ENCODE peak calls at places on chromosome 7, in ten cellular contexts. P is HepG2, S is spleen, T is body of pancreas, O is esophagus squamous epithelium, E is A549, R is transverse colon, Y is heart left ventricle, K is stomach, N is adrenal gland. W is an unnamed sample.

GRCh38 chr7:154841731-154842331 is 161.1 kb downstream of the PAXIP1 start:
- DNase-seq in Y (no peak), E (no peak), T (no peak), S (no peak), R (no peak), O (no peak), K (peak), P (no peak), N (no peak), W (no peak)

GRCh38 chr7:74165867-74166593 is 8.1 kb upstream of the EIF4H start:
- DNase-seq in S (no peak), O (no peak), Y (no peak), T (no peak), K (no peak), R (no peak), E (no peak), P (no peak), N (no peak), W (no peak)

GRCh38 chr7:128891110-128891941 is 19.2 kb downstream of the KCP start:
- DNase-seq in E (no peak), T (no peak), R (no peak), S (peak), Y (no peak), P (no peak), N (no peak), K (no peak), O (no peak), W (no peak)

GRCh38 chr7:151117565-151117964 is 31.3 kb downstream of the AGAP3 start:
- DNase-seq in P (no peak), O (no peak), N (no peak), T (no peak), K (no peak), E (no peak), Y (no peak), R (no peak), S (no peak), W (no peak)

GRCh38 chr7:925601-926000 is 28.9 kb downstream of the ADAP1 start:
- DNase-seq in T (peak), S (peak), K (peak), O (no peak), R (peak), E (no peak), P (no peak), N (no peak), Y (peak), W (peak)

GRCh38 chr7:97016392-97017196 is 8.0 kb downstream of the DLX5 start:
- DNase-seq in E (peak), P (peak), R (no peak), T (no peak), K (no peak), Y (no peak), N (no peak), S (no peak), O (no peak), W (no peak)

GRCh38 chr7:102404005-102404861 is 8.1 kb downstream of the PRKRIP1 start:
- DNase-seq in R (peak), T (no peak), K (no peak), N (peak), Y (no peak), E (peak), P (peak), O (no peak), S (peak), W (no peak)

GRCh38 chr7:74657692-74658170 is at the start of gene GTF2I:
- DNase-seq in E (no peak), O (no peak), T (no peak), R (no peak), S (peak), K (peak), Y (no peak), P (no peak), N (no peak), W (peak)

GRCh38 chr7:128838981-128839731 is 8.9 kb downstream of the FLNC start:
- DNase-seq in R (no peak), N (no peak), Y (peak), P (no peak), K (no peak), T (no peak), O (no peak), S (no peak), E (no peak), W (no peak)

GRCh38 chr7:67738145-67738544 is 741.5 kb downstream of the TYW1 start:
- DNase-seq in Y (no peak), K (no peak), P (no peak), O (no peak), R (no peak), E (no peak), S (no peak), T (no peak), N (no peak), W (no peak)

GRCh38 chr7:43674559-43675436 is 54.5 kb downstream of the COA1 start:
- DNase-seq in N (no peak), E (peak), K (no peak), R (no peak), Y (no peak), O (no peak), S (no peak), P (peak), T (no peak), W (no peak)

GRCh38 chr7:28355553-28356319 is 56.6 kb upstream of the CREB5 start:
- DNase-seq in E (no peak), O (no peak), T (no peak), R (no peak), S (no peak), N (no peak), K (no peak), P (no peak), Y (no peak), W (no peak)

GRCh38 chr7:85600425-85600824 is 413.6 kb upstream of the SEMA3D start:
- DNase-seq in O (no peak), K (no peak), Y (no peak), T (no peak), P (no peak), N (no peak), R (no peak), E (no peak), S (no peak), W (no peak)

GRCh38 chr7:135758531-135758932 is 9.9 kb upstream of the FAM180A start:
- DNase-seq in R (no peak), P (no peak), O (no peak), Y (peak), K (no peak), T (no peak), N (peak), E (no peak), S (no peak), W (no peak)

GRCh38 chr7:44461387-44461786 is 29.1 kb downstream of the NUDCD3 start:
- DNase-seq in K (no peak), T (no peak), R (no peak), Y (no peak), S (no peak), O (no peak), E (no peak), N (no peak), P (no peak), W (no peak)

GRCh38 chr7:131722371-131722770 is 165.9 kb upstream of the PODXL start:
- DNase-seq in N (no peak), E (no peak), R (no peak), K (no peak), T (no peak), Y (no peak), S (no peak), P (no peak), O (no peak), W (no peak)

GRCh38 chr7:91397612-91398011 is 133.4 kb downstream of the FZD1 start:
- DNase-seq in R (no peak), S (no peak), O (no peak), E (no peak), K (no peak), N (no peak), P (no peak), Y (no peak), T (no peak), W (no peak)

GRCh38 chr7:86485842-86486241 is 157.9 kb upstream of the GRM3 start:
- DNase-seq in T (no peak), P (no peak), Y (no peak), R (no peak), K (no peak), E (no peak), O (no peak), S (no peak), N (no peak), W (no peak)

DNA sequence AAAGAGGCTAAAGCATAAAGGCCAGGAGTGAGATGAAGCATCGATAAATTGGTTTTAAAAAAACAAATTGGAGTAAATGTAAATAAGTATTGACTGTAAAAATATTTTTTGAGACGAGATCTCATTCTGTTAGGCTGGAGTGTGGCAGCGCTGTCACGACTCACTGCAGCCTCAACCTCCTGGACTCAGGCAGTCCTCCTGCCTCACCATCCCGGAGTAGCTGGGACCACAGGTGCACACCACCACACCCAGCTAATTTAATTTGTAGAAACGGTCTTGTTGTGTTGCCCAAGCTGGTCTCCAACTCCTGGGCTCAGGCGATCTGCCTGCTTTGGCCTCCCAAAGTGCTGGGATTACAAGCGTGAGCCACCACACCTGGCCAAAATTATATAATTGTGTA is 17.8 kb downstream of the HNRNPA2B1 start:
- DNase-seq in T (no peak), P (no peak), S (peak), K (no peak), R (no peak), N (no peak), Y (no peak), O (no peak), E (no peak), W (no peak)
- TF ChIP-seq POLR2A in T (no peak), P (peak), S (no peak), K (no peak), R (no peak), N (no peak), Y (no peak), O (no peak), E (no peak), W (no peak)

GRCh38 chr7:111559665-111560064 is 2.6 kb downstream of the IMMP2L start:
- DNase-seq in S (no peak), N (no peak), T (no peak), P (no peak), O (no peak), E (no peak), Y (no peak), R (no peak), K (no peak), W (no peak)
- H3K4me3 ChIP-seq in S (no peak), N (no peak), T (no peak), P (no peak), O (no peak), E (no peak), Y (no peak), R (no peak), K (no peak), W (no peak)

DNA sequence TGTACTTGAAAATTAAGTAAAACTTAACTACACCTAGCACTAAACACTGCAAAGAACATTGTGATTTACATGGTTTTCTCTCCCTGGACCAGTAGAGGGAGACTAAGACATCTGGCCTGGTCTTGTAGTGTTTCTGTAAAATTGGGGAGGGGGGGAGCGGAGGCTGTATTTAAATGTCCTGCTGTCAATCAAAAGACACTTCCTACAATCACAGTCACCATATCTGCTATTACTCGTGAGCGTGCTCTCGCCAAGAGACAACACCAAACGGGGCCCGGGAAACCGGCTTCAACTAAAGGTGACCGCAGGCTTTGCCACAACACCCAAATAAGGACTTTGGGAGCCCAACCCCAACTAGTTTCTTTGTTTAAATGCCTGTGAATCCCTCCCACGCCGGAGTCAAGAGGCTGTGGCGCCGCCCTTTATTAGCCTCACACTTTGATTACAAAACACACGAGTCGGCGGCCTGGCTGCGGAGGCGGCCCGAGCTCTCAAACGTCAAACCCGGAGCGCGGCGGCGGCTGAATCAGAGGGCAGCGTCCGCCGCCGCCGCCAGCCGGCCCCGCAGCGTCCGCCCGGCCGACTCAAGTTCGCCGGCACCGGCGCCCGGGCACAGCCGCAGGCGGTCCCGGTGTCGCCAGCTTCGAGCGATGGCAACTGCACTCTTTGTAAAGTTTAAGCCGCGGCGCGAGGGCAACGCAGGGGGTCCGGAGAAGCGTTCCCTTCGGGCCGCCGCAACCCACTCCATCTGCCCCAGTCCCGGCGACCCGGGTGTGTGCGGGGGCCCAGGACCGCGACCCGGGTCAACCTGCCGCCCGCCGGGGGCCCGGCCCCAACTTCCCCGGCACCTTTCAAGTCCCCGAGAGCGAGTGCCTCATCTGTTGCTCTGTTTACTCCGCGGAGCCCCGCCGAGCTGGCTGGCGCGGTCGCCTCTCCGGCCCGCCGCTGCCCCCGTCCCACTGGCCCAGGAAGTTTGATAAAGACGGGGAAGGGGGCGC is 1.3 kb downstream of the KDM7A start:
- DNase-seq in K (peak), S (peak), Y (peak), P (peak), R (peak), T (peak), N (peak), O (peak), E (peak), W (peak)
- TF ChIP-seq POLR2A in K (no peak), S (peak), Y (peak), P (no peak), R (peak), T (peak), N (peak), O (peak), E (no peak), W (peak)

GRCh38 chr7:70700055-70700934 is 431.6 kb upstream of the GALNT17 start:
- DNase-seq in E (no peak), P (no peak), R (no peak), O (no peak), Y (no peak), T (no peak), S (no peak), N (no peak), K (no peak), W (no peak)

GRCh38 chr7:70703785-70704184 is 428.2 kb upstream of the GALNT17 start:
- DNase-seq in Y (no peak), O (no peak), S (no peak), P (no peak), K (no peak), E (no peak), N (no peak), T (no peak), R (no peak), W (no peak)

GRCh38 chr7:70701487-70701886 is 430.5 kb upstream of the GALNT17 start:
- DNase-seq in T (no peak), E (no peak), S (no peak), Y (no peak), O (no peak), P (no peak), R (no peak), N (no peak), K (no peak), W (no peak)

GRCh38 chr7:70698219-70698832 is 433.6 kb upstream of the GALNT17 start:
- DNase-seq in O (no peak), K (no peak), S (no peak), R (no peak), E (peak), T (peak), N (peak), P (peak), Y (peak), W (no peak)

DNA sequence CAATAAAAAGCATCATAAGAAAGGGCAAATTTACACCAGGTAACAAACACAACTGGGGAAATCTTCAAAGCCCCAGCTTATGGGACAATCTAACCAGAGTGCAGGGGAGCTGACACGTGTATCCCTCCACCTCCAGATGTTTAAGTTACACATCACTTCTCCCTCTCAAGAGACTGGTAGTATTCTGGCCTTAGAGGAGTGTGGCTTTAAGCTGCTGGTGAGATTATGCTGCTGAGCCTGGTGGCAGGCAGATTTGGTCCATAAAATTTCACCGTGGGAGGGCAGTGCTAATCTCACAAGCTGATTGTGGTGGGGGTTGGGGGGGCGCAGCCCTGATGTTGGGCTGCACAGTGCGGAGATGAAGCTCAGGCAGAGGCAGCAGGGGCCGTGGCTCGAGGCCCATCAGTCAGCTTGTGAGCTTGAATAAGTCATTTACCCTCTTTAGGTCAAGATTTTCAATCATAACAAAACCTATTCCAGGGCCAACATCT is 431.0 kb upstream of the GALNT17 start:
- DNase-seq in O (no peak), Y (no peak), E (no peak), N (no peak), T (no peak), P (no peak), R (no peak), K (no peak), S (no peak), W (no peak)
- H3K4me3 ChIP-seq in O (no peak), Y (no peak), E (no peak), N (no peak), T (no peak), P (no peak), R (no peak), K (no peak), S (no peak), W (no peak)